ENCODE peak calls at places on chromosome 20, in five cellular contexts. B is WERI-Rb-1, X is tibial nerve, N is AG04450, M is HCT116. F is an unnamed sample.

GRCh38 chr20:2210646-2211556 is 84.9 kb upstream of the TGM3 start:
- DNase-seq in N (no peak), B (no peak), X (peak), M (no peak), F (no peak)

GRCh38 chr20:25252686-25253421 is 5.0 kb downstream of the PYGB start:
- DNase-seq in N (no peak), B (peak), M (no peak), X (no peak), F (no peak)

GRCh38 chr20:60262967-60263603 is 304.9 kb downstream of the CDH26 start:
- DNase-seq in X (no peak), N (no peak), M (no peak), B (peak), F (no peak)

GRCh38 chr20:4113996-4114603 is 98.7 kb upstream of the RNF24 start:
- DNase-seq in B (peak), M (no peak), N (no peak), X (no peak), F (no peak)

GRCh38 chr20:10788877-10789276 is 115.1 kb upstream of the JAG1 start:
- DNase-seq in N (no peak), M (no peak), B (no peak), X (no peak), F (no peak)

GRCh38 chr20:10447028-10447427 is 11.9 kb downstream of the SLX4IP start:
- DNase-seq in M (peak), B (no peak), N (peak), X (no peak), F (no peak)

GRCh38 chr20:58131581-58132142 is 96.8 kb downstream of the ANKRD60 start:
- DNase-seq in X (no peak), N (no peak), B (peak), M (peak), F (no peak)

GRCh38 chr20:9409352-9409751 is 105.0 kb upstream of the LAMP5 start:
- DNase-seq in N (no peak), B (no peak), M (no peak), X (no peak), F (no peak)

GRCh38 chr20:62054451-62054953 is 11.2 kb downstream of the TAF4 start:
- DNase-seq in N (no peak), X (no peak), B (no peak), M (no peak), F (peak)

GRCh38 chr20:41482647-41483552 is 116.3 kb upstream of the EMILIN3 start:
- DNase-seq in N (peak), B (peak), M (no peak), X (no peak), F (no peak)

GRCh38 chr20:10553326-10553984 is 118.3 kb downstream of the SLX4IP start:
- DNase-seq in M (no peak), N (peak), X (peak), B (peak), F (no peak)

GRCh38 chr20:59428006-59428405 is 127.6 kb downstream of the EDN3 start:
- DNase-seq in N (no peak), X (no peak), B (no peak), M (no peak), F (no peak)

GRCh38 chr20:63750807-63751470 is 11.4 kb downstream of the SLC2A4RG start:
- DNase-seq in N (no peak), M (no peak), B (no peak), X (no peak), F (no peak)

GRCh38 chr20:45426621-45427020 is 10.7 kb downstream of the PIGT start:
- DNase-seq in M (no peak), N (no peak), X (no peak), B (peak), F (no peak)

GRCh38 chr20:53330744-53331143 is 262.9 kb downstream of the ZNF217 start:
- DNase-seq in N (no peak), M (no peak), B (no peak), X (no peak), F (no peak)

GRCh38 chr20:14879839-14880238 is 542.4 kb upstream of the FLRT3 start:
- DNase-seq in M (no peak), B (no peak), X (no peak), N (no peak), F (no peak)

GRCh38 chr20:63740070-63740500 is 509 bp downstream of the SLC2A4RG start:
- DNase-seq in B (no peak), X (no peak), M (no peak), N (no peak), F (peak)

GRCh38 chr20:49345538-49345937 is 67.7 kb upstream of the ZNFX1 start:
- DNase-seq in B (no peak), N (no peak), X (no peak), M (no peak), F (no peak)

GRCh38 chr20:1887321-1887720 is 7.9 kb upstream of the SIRPA start:
- DNase-seq in X (no peak), B (no peak), N (no peak), M (no peak), F (no peak)

GRCh38 chr20:62595491-62595890 is 46.8 kb upstream of the SLCO4A1 start:
- DNase-seq in B (no peak), X (no peak), N (peak), M (peak), F (peak)

GRCh38 chr20:56676001-56676400 is 46.9 kb downstream of the TFAP2C start:
- DNase-seq in N (no peak), X (no peak), B (no peak), M (no peak), F (no peak)

GRCh38 chr20:63858393-63859165 is 2.7 kb upstream of the ABHD16B start:
- DNase-seq in N (peak), B (peak), M (no peak), X (no peak), F (no peak)

GRCh38 chr20:32544893-32545840 is 40.0 kb downstream of the NOL4L start:
- DNase-seq in X (no peak), B (no peak), N (no peak), M (no peak), F (no peak)

GRCh38 chr20:40293740-40294139 is 395.3 kb downstream of the MAFB start:
- DNase-seq in M (no peak), B (no peak), N (no peak), X (peak), F (no peak)

GRCh38 chr20:1489764-1490436 is 1.3 kb downstream of the SIRPB2 start:
- DNase-seq in B (no peak), N (no peak), M (peak), X (peak), F (peak)

GRCh38 chr20:13784271-13784892 is 337 bp downstream of the ESF1 start:
- DNase-seq in X (no peak), M (no peak), B (no peak), N (no peak), F (no peak)

GRCh38 chr20:1296922-1297321 is 30.8 kb downstream of the SNPH start:
- DNase-seq in X (no peak), N (no peak), B (no peak), M (no peak), F (peak)

GRCh38 chr20:48695255-48695654 is 132.5 kb downstream of the PREX1 start:
- DNase-seq in B (no peak), M (no peak), X (no peak), N (no peak), F (no peak)

GRCh38 chr20:53643031-53643832 is 49.6 kb upstream of the ZNF217 start:
- DNase-seq in B (no peak), X (no peak), M (peak), N (no peak), F (peak)

GRCh38 chr20:62891111-62891510 is 29.5 kb upstream of the TCFL5 start:
- DNase-seq in M (no peak), X (no peak), N (no peak), B (no peak), F (no peak)

GRCh38 chr20:15610700-15611277 is 962.5 kb downstream of the KIF16B start:
- DNase-seq in N (no peak), X (no peak), M (no peak), B (no peak), F (no peak)

GRCh38 chr20:16005612-16006493 is 567.4 kb downstream of the KIF16B start:
- DNase-seq in M (no peak), N (no peak), X (no peak), B (no peak), F (no peak)

GRCh38 chr20:64223526-64224067 is 32.0 kb upstream of the PCMTD2 start:
- DNase-seq in B (peak), M (no peak), N (no peak), X (no peak), F (peak)

GRCh38 chr20:22394583-22394982 is 189.8 kb downstream of the FOXA2 start:
- DNase-seq in B (no peak), N (no peak), M (no peak), X (no peak), F (no peak)
- H3K27ac ChIP-seq in B (no peak), N (no peak), M (no peak), X (no peak), F (no peak)

DNA sequence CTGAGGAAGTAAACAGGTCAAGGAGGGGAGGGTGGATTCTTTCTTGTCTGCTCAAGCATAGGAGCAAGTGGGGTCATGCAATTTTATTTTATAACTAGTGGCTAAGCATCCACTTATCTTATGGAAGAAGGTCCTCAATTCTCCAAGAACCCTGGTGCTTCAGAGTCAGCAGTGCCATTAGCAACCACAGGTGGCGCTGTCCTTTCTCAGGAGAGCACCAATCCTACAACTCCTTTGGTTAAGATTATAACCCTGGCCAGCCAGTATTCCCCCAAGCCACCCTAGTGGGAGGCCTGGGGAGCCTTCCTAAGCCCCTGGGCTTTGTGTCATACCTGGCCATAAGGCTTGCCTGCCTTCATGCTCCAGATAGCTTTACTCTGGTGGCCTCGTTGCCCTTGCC is 60.7 kb downstream of the PCSK2 start:
- DNase-seq in X (no peak), B (peak), N (no peak), M (no peak), F (no peak)
- TF ChIP-seq CTCF in X (no peak), B (peak), N (no peak), M (peak), F (no peak)

GRCh38 chr20:35018578-35019371 is 63.1 kb downstream of the MYH7B start:
- DNase-seq in X (no peak), N (no peak), B (no peak), M (no peak), F (no peak)

GRCh38 chr20:35017099-35017835 is 61.6 kb downstream of the MYH7B start:
- DNase-seq in M (no peak), X (no peak), B (no peak), N (no peak), F (no peak)

GRCh38 chr20:35021831-35022230 is 66.2 kb downstream of the MYH7B start:
- DNase-seq in N (no peak), M (no peak), B (no peak), X (no peak), F (no peak)

GRCh38 chr20:35021063-35021462 is 65.4 kb downstream of the MYH7B start:
- DNase-seq in X (no peak), B (no peak), M (no peak), N (no peak), F (no peak)

DNA sequence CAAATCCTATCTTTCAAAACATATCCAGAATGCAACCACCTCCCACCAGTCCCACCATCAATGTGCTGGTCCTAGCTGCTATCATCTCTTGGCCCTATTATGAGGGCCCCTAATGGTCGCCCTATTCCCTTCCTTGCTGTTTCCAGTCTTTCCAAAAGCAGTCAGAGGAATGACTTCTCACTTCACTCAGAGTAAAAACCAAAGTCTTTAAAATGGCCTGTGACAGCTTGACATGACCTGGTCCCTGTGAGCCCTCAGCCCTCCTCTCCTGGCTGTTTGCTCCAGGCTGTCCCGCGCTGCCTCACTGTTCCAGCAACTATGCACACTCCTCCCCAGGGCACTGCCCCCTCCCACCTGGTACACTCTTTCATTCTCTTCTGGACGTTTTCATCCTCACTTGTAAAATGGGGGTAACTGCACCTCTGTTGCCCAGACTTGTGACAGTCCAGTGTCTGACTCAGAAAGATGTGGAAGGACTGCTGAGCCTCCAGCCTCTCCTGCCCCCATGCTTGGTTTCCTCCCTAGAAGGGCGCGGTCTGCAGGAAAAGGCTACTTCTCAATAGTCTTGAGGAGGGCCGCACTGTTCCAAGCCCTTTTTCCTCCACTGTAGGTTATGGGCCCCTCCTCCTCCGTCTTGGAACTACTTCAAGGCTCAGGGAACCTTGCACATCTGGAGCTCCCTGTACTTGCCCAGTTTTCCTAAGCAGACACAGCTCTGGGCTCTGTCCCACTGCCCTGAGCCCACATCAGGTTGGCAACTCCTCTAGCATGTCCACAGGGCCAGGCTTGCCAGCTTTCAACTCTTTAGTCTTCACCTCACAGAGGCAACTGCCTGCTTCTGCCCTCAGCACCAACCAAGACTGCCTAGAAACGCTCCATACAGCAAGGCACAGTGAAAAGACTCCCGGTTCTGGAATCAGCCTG is 64.7 kb downstream of the MYH7B start:
- DNase-seq in B (no peak), X (no peak), M (no peak), N (no peak), F (no peak)
- H3K27ac ChIP-seq in B (no peak), X (no peak), M (no peak), N (no peak), F (no peak)

GRCh38 chr20:20440473-20440872 is 72.6 kb downstream of the INSM1 start:
- DNase-seq in X (no peak), N (no peak), B (no peak), M (no peak), F (no peak)
- TF ChIP-seq CTCF in X (no peak), N (no peak), B (no peak), M (no peak), F (no peak)

GRCh38 chr20:38445402-38445801 is 10.3 kb upstream of the SNHG17 start:
- DNase-seq in M (no peak), X (no peak), N (no peak), B (no peak), F (no peak)

GRCh38 chr20:38446441-38447209 is 11.5 kb upstream of the SNHG17 start:
- DNase-seq in M (peak), B (peak), X (peak), N (peak), F (peak)

GRCh38 chr20:38447931-38448675 is 13.0 kb upstream of the SNHG17 start:
- DNase-seq in X (no peak), M (no peak), B (no peak), N (no peak), F (no peak)

GRCh38 chr20:38447251-38447661 is 12.1 kb upstream of the SNHG17 start:
- DNase-seq in M (no peak), X (no peak), B (no peak), N (no peak), F (no peak)

GRCh38 chr20:38445901-38446425 is 10.8 kb upstream of the SNHG17 start:
- DNase-seq in X (no peak), M (no peak), N (no peak), B (no peak), F (no peak)
- H3K27ac ChIP-seq in X (peak), M (no peak), N (no peak), B (no peak), F (peak)